ENCODE peak calls at places on chromosomes 4 and X, in seven cellular contexts. J is RWPE2, G is AG04450, V is transverse colon, A is thoracic aorta, U is breast epithelium, R is Panc1. S is an unnamed sample. For H3K9me3, the result is how much of the 10 kb centered on the place peaks cover.

GRCh38 chr4:46274717-46275116 is 115.2 kb downstream of the GABRA2 start:
- DNase-seq in V (no peak), A (no peak), G (no peak), J (no peak), R (no peak), U (no peak), S (no peak)

GRCh38 chrX:97328853-97329252 is 445.1 kb downstream of the RPA4 start:
- DNase-seq in J (no peak), A (no peak), U (no peak), G (no peak), V (no peak), R (no peak), S (no peak)

GRCh38 chr4:99648321-99648720 is 9.3 kb downstream of the C4orf54 start:
- DNase-seq in A (no peak), G (no peak), V (no peak), J (no peak), R (no peak), U (no peak), S (no peak)

GRCh38 chrX:42027367-42028025 is 104.1 kb upstream of the CASK start:
- DNase-seq in J (no peak), V (no peak), R (no peak), A (no peak), G (no peak), U (no peak), S (no peak)

GRCh38 chr4:183354213-183354612 is 32.0 kb upstream of the CLDN24 start:
- DNase-seq in V (no peak), R (no peak), J (no peak), U (no peak), G (no peak), A (no peak), S (no peak)

GRCh38 chrX:57902633-57903032 is 7.6 kb downstream of the ZXDA start:
- DNase-seq in R (no peak), U (no peak), V (no peak), A (no peak), G (no peak), J (no peak), S (no peak)

GRCh38 chr4:152348670-152349069 is 187.2 kb downstream of the FBXW7 start:
- DNase-seq in G (no peak), J (no peak), A (no peak), V (no peak), R (no peak), U (no peak), S (no peak)

GRCh38 chrX:39398973-39399268 is 597.7 kb downstream of the MID1IP1 start:
- DNase-seq in U (no peak), A (no peak), J (no peak), V (no peak), R (no peak), G (no peak), S (no peak)

GRCh38 chrX:69025802-69026301 is 139.4 kb downstream of the PJA1 start:
- DNase-seq in J (peak), U (no peak), R (no peak), V (no peak), A (no peak), G (peak), S (no peak)

GRCh38 chr4:76363556-76364290 is 57.2 kb downstream of the STBD1 start:
- DNase-seq in A (no peak), R (no peak), J (no peak), G (no peak), U (no peak), V (no peak), S (no peak)

GRCh38 chr4:180099962-180100361 is 2143.2 kb upstream of the TENM3 start:
- DNase-seq in G (no peak), V (no peak), R (no peak), J (no peak), U (no peak), A (no peak), S (no peak)

GRCh38 chrX:152733261-152733975 is at the start of the genes CSAG1 and MAGEA12:
- DNase-seq in V (no peak), U (no peak), R (no peak), A (no peak), G (no peak), J (no peak), S (no peak)

GRCh38 chr4:23881674-23882337 is 8.0 kb downstream of the PPARGC1A start:
- DNase-seq in A (no peak), J (no peak), U (no peak), G (no peak), V (no peak), R (no peak), S (no peak)

GRCh38 chr4:100548209-100548579 is 30.4 kb upstream of the EMCN start:
- DNase-seq in V (no peak), J (no peak), A (no peak), G (no peak), R (no peak), U (no peak), S (no peak)

GRCh38 chr4:110196871-110197420 is 1.5 kb downstream of the ELOVL6 start:
- DNase-seq in J (peak), A (no peak), V (peak), G (no peak), R (no peak), U (peak), S (peak)

GRCh38 chr4:108029321-108029720 is 39.6 kb downstream of the HADH start:
- DNase-seq in A (no peak), V (no peak), G (no peak), R (no peak), U (no peak), J (no peak), S (peak)

GRCh38 chr4:156242390-156242789 is 288.7 kb upstream of the CTSO start:
- DNase-seq in V (no peak), J (no peak), U (no peak), R (no peak), A (no peak), G (no peak), S (no peak)

GRCh38 chrX:155959018-155959587 is 38.4 kb upstream of the IL9R start:
- DNase-seq in J (no peak), G (no peak), A (no peak), U (no peak), V (no peak), R (no peak), S (no peak)

GRCh38 chrX:121763671-121764070 is 716.3 kb downstream of the GLUD2 start:
- DNase-seq in V (no peak), R (no peak), J (no peak), A (no peak), U (no peak), G (no peak), S (no peak)

GRCh38 chr4:38795087-38795486 is 9.5 kb downstream of the TLR1 start:
- DNase-seq in J (no peak), G (no peak), V (no peak), A (no peak), U (no peak), R (no peak), S (no peak)

GRCh38 chr4:17817027-17817426 is 6.2 kb downstream of the NCAPG start:
- DNase-seq in U (no peak), G (peak), A (no peak), R (peak), J (no peak), V (no peak), S (no peak)

GRCh38 chr4:104330125-104330524 is 164.6 kb downstream of the CXXC4 start:
- DNase-seq in J (no peak), U (no peak), G (no peak), R (no peak), A (no peak), V (no peak), S (no peak)

GRCh38 chr4:139767168-139767567 is 101.5 kb downstream of the MGST2 start:
- DNase-seq in A (no peak), V (no peak), R (no peak), J (no peak), U (no peak), G (no peak), S (no peak)

GRCh38 chrX:54470054-54470760 is 25.8 kb downstream of the FGD1 start:
- DNase-seq in V (no peak), J (no peak), G (no peak), U (no peak), R (no peak), A (no peak), S (no peak)

GRCh38 chr4:145736241-145736831 is 56.4 kb downstream of the C4orf51 start:
- DNase-seq in J (no peak), V (peak), A (peak), G (no peak), U (peak), R (no peak), S (no peak)

GRCh38 chrX:49610718-49611310 is 12.0 kb downstream of the GAGE1 start:
- DNase-seq in J (no peak), R (no peak), A (no peak), V (no peak), U (no peak), G (no peak), S (no peak)

GRCh38 chrX:39049975-39050374 is 248.7 kb downstream of the MID1IP1 start:
- DNase-seq in V (no peak), A (no peak), G (no peak), J (no peak), R (no peak), U (no peak), S (no peak)

GRCh38 chr4:146945556-146946374 is at the start of gene TTC29:
- DNase-seq in U (peak), V (peak), J (peak), G (peak), A (peak), R (no peak), S (peak)

GRCh38 chrX:20361081-20361889 is 94.6 kb upstream of the RPS6KA3 start:
- DNase-seq in V (no peak), R (no peak), G (no peak), U (no peak), A (no peak), J (no peak), S (no peak)

GRCh38 chr4:7822858-7823257 is 116.8 kb downstream of the AFAP1 start:
- DNase-seq in G (no peak), V (no peak), A (no peak), J (no peak), U (no peak), R (no peak), S (no peak)
- H3K27ac ChIP-seq in G (peak), V (peak), A (peak), J (no peak), U (peak), R (no peak), S (no peak)

GRCh38 chrX:139203681-139204575 is 326.6 kb upstream of the F9 start:
- DNase-seq in V (no peak), G (no peak), J (no peak), U (peak), R (no peak), A (no peak), S (no peak)
- TF ChIP-seq CTCF in V (no peak), G (no peak), J (no peak), U (no peak), R (peak), A (no peak), S (no peak)

GRCh38 chr4:273312-274017 is 31.8 kb downstream of the ZNF732 start:
- DNase-seq in A (no peak), J (no peak), U (no peak), V (no peak), R (no peak), G (no peak), S (no peak)

GRCh38 chr4:271492-272103 is 33.7 kb downstream of the ZNF732 start:
- DNase-seq in J (no peak), A (no peak), G (no peak), V (no peak), R (no peak), U (no peak), S (no peak)
- H3K9me3 ChIP-seq in J (half or more), A (half or more), G (under half), V (half or more), R (half or more), U (half or more), S (half or more)

GRCh38 chr4:102759835-102760644 is 728 bp downstream of the MANBA start:
- DNase-seq in U (no peak), J (no peak), V (peak), R (no peak), A (no peak), G (no peak), S (no peak)
- H3K27ac ChIP-seq in U (peak), J (peak), V (peak), R (peak), A (peak), G (peak), S (peak)

GRCh38 chr4:173258866-173259265 is 75.3 kb downstream of the HMGB2 start:
- DNase-seq in U (no peak), V (no peak), R (no peak), G (no peak), J (no peak), A (no peak), S (no peak)
- TF ChIP-seq CTCF in U (no peak), V (no peak), R (no peak), G (no peak), J (no peak), A (no peak), S (no peak)

DNA sequence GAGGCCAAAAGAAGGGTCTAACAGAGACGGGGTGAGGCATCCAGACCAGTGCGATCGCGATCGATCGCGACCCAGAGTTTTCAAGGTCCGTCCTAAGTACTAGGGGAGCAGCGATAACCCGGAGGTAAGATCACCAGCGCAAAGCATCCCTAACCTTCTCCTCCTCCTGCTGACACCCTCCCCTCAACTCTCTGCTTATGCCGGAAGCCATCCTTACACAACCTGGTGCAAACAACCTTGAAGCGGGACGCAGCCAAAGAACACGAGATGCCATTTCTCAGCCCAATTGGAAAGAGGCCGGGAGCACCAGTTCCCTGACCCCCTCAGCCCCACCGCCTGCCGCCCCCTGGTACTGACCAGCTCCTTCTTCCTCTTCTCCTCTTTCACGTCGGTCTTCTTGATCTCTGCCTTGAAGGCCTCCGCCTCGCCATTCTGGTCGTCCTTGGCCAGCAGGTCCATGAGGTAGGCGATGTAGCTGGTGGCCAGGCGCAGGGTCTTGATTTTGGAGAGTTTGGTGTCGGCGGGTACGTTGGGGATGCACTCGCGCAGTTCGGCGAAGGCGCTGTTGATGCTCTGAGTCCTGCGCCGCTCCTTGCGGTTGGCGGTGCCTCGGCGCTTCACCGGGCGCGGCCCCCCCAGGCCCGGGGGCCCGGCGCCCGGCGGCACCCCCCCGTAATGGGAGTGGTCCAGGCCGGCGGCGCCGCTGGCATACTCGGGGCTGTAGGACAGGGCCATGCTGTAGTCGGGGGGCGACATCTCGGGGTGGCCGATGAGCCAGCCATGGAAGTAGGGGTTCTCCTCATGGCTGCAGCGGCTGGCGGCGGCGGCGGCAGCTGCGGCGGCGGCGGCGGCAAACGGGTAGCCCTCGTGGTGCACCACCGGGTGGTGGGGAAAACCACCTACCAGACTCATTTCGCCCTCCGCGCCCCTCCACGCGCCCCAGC is 1.4 kb downstream of the HAND2 start:
- DNase-seq in R (no peak), V (no peak), A (no peak), U (no peak), G (no peak), J (no peak), S (no peak)
- H3K9me3 ChIP-seq in R (under half), V (under half), A (under half), U (under half), G (under half), J (under half), S (under half)

S was measured in CD4-positive, alpha-beta T cell.